ENCODE peak calls at places on chromosomes 7 and 10, in seven cellular contexts. H is heart left ventricle, O is left ventricle myocardium inferior, K is IMR-90, R is esophagus muscularis mucosa, W is psoas muscle, Z is HepG2. I is an unnamed sample. For H3K4me1, the result is how much of the 10 kb centered on the place peaks cover.

GRCh38 chr7:116687801-116688201 is 15.8 kb downstream of the MET start:
- DNase-seq in O (no peak), R (no peak), H (no peak), K (peak), W (no peak), Z (peak), I (no peak)

GRCh38 chr7:157513162-157513621 is 176.4 kb downstream of the DNAJB6 start:
- DNase-seq in O (no peak), Z (no peak), K (no peak), R (no peak), H (no peak), W (peak), I (no peak)

GRCh38 chr7:158957507-158957900 is 101.1 kb downstream of the DYNC2I1 start:
- DNase-seq in R (no peak), Z (no peak), K (no peak), W (no peak), H (no peak), O (no peak), I (peak)

GRCh38 chr10:126177414-126178030 is 210.8 kb downstream of the ADAM12 start:
- DNase-seq in R (no peak), K (peak), O (no peak), W (no peak), Z (no peak), H (no peak), I (no peak)

GRCh38 chr10:13536674-13537366 is 8.0 kb upstream of the BEND7 start:
- DNase-seq in Z (peak), W (peak), H (peak), K (peak), R (no peak), O (peak), I (peak)

GRCh38 chr10:62153191-62153590 is 115.5 kb downstream of the RTKN2 start:
- DNase-seq in H (no peak), K (peak), Z (no peak), O (no peak), R (no peak), W (no peak), I (no peak)

GRCh38 chr7:1092806-1093505 is 5.0 kb downstream of the GPER1 start:
- DNase-seq in H (no peak), Z (peak), R (no peak), W (no peak), O (no peak), K (no peak), I (no peak)

GRCh38 chr10:109855746-109856145 is 67.6 kb downstream of the XPNPEP1 start:
- DNase-seq in W (no peak), Z (no peak), R (no peak), O (no peak), H (no peak), K (no peak), I (no peak)

GRCh38 chr10:28087675-28088351 is 88.9 kb upstream of the ODAD2 start:
- DNase-seq in W (no peak), H (no peak), K (peak), R (no peak), O (no peak), Z (no peak), I (no peak)

GRCh38 chr10:113930482-113931057 is 76.1 kb downstream of the NHLRC2 start:
- DNase-seq in Z (no peak), K (no peak), O (no peak), W (no peak), R (no peak), H (no peak), I (no peak)

GRCh38 chr10:122727426-122727825 is 27.8 kb upstream of the C10orf120 start:
- DNase-seq in K (no peak), R (peak), Z (no peak), W (no peak), O (no peak), H (no peak), I (no peak)

GRCh38 chr7:155869784-155870076 is 57.5 kb upstream of the SHH start:
- DNase-seq in R (no peak), W (peak), O (no peak), Z (no peak), K (no peak), H (peak), I (peak)

GRCh38 chr10:11444531-11445228 is 166.8 kb downstream of the USP6NL start:
- DNase-seq in W (no peak), Z (no peak), R (no peak), H (no peak), O (no peak), K (no peak), I (no peak)

GRCh38 chr7:155705656-155706360 is 61.3 kb downstream of the RBM33 start:
- DNase-seq in Z (no peak), O (no peak), K (no peak), H (no peak), W (no peak), R (no peak), I (no peak)

GRCh38 chr10:85609509-85609908 is 757.1 kb downstream of the GRID1 start:
- DNase-seq in O (no peak), K (no peak), Z (no peak), H (no peak), R (no peak), W (no peak), I (no peak)

GRCh38 chr7:2886391-2886790 is 42.3 kb upstream of the GNA12 start:
- DNase-seq in O (no peak), R (no peak), W (no peak), Z (no peak), K (no peak), H (no peak), I (no peak)

GRCh38 chr10:132307823-132308587 is at the start of gene STK32C:
- DNase-seq in R (peak), K (peak), O (peak), W (peak), H (peak), Z (peak), I (peak)

GRCh38 chr7:95001258-95001657 is 93.9 kb downstream of the PPP1R9A start:
- DNase-seq in R (no peak), W (no peak), O (no peak), Z (no peak), K (no peak), H (no peak), I (no peak)

GRCh38 chr7:5694221-5694754 is 87.2 kb downstream of the RNF216 start:
- DNase-seq in K (peak), W (no peak), H (no peak), R (no peak), O (no peak), Z (no peak), I (no peak)

GRCh38 chr10:87694011-87694794 is 34.5 kb downstream of the PAPSS2 start:
- DNase-seq in Z (no peak), W (no peak), H (no peak), O (no peak), R (peak), K (peak), I (no peak)

GRCh38 chr7:150406565-150407421 is 27.7 kb downstream of the ZNF775 start:
- DNase-seq in W (peak), R (no peak), K (peak), H (peak), O (no peak), Z (peak), I (no peak)

GRCh38 chr7:45985902-45986301 is 64.8 kb upstream of the IGFBP3 start:
- DNase-seq in Z (no peak), K (peak), W (no peak), H (no peak), O (no peak), R (peak), I (no peak)

GRCh38 chr10:75034131-75034512 is 77.3 kb upstream of the SAMD8 start:
- DNase-seq in W (no peak), Z (no peak), R (no peak), K (no peak), H (no peak), O (no peak), I (no peak)

GRCh38 chr10:18325889-18326531 is 185.8 kb downstream of the CACNB2 start:
- DNase-seq in Z (no peak), O (no peak), R (no peak), W (no peak), K (peak), H (no peak), I (no peak)

GRCh38 chr10:69838853-69839252 is 37.1 kb downstream of the COL13A1 start:
- DNase-seq in O (no peak), R (no peak), Z (no peak), K (peak), W (no peak), H (no peak), I (no peak)

GRCh38 chr7:137734221-137734620 is 112.6 kb downstream of the DGKI start:
- DNase-seq in K (peak), W (no peak), H (no peak), R (no peak), O (no peak), Z (no peak), I (no peak)

GRCh38 chr10:132469197-132469942 is 68.2 kb upstream of the INPP5A start:
- DNase-seq in R (no peak), Z (no peak), W (peak), H (peak), O (peak), K (no peak), I (peak)

GRCh38 chr10:101565936-101566332 is 22.1 kb downstream of the POLL start:
- DNase-seq in R (no peak), O (no peak), H (peak), W (peak), K (no peak), Z (no peak), I (no peak)

GRCh38 chr7:74612015-74612829 is 45.3 kb upstream of the GTF2I start:
- DNase-seq in H (no peak), W (no peak), R (no peak), O (no peak), Z (peak), K (no peak), I (peak)

GRCh38 chr10:14952851-14953451 is 945 bp downstream of the DCLRE1C start:
- DNase-seq in O (no peak), R (no peak), K (peak), H (no peak), W (no peak), Z (no peak), I (no peak)

GRCh38 chr10:82558208-82558607 is 683.2 kb downstream of the NRG3 start:
- DNase-seq in K (no peak), Z (no peak), R (no peak), W (no peak), H (no peak), O (no peak), I (no peak)

GRCh38 chr7:20786421-20786778 is 286 bp downstream of the SP8 start:
- DNase-seq in K (no peak), H (no peak), R (no peak), Z (no peak), O (no peak), W (no peak), I (no peak)

GRCh38 chr7:52273685-52274610 is 761.5 kb upstream of the POM121L12 start:
- DNase-seq in W (peak), K (no peak), R (peak), H (no peak), O (no peak), Z (no peak), I (no peak)

GRCh38 chr7:138207555-138207971 is 131.3 kb downstream of the AKR1D1 start:
- DNase-seq in H (no peak), W (no peak), O (no peak), Z (no peak), K (no peak), R (no peak), I (no peak)

GRCh38 chr7:130793855-130794618 is 60.0 kb upstream of the KLF14 start:
- DNase-seq in Z (peak), R (no peak), W (no peak), H (no peak), O (no peak), K (peak), I (no peak)
- TF ChIP-seq CTCF in Z (peak), R (no peak), W (no peak), H (no peak), O (no peak), K (peak), I (peak)

GRCh38 chr10:26483554-26483953 is 45.4 kb downstream of the APBB1IP start:
- DNase-seq in O (no peak), H (no peak), W (no peak), Z (peak), R (no peak), K (no peak), I (no peak)
- H3K4me1 ChIP-seq in O (under half), H (under half), W (under half), Z (under half), R (under half), K (under half), I (under half)

DNA sequence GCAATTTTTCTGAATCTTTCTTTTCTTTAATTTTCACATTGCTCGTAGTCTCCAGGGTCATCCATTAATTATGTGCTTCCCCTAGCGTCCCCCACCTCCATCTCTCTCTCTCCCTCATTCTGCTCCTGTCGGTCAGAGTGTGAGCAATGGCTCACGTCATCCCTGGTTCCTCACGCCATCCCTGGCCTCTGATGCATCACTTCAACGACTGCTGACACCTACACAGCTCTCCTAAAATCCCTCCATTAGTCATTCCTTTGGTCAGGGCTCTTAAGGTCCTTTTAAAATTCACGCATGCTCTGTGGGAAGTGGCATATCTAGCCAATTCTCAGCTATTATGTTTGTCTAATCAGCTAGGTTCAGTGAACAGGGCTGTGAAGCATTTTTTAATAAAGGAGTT is 32.3 kb upstream of the GPR158 start:
- DNase-seq in W (no peak), H (no peak), K (peak), O (no peak), Z (no peak), R (peak), I (no peak)
- TF ChIP-seq CTCF in W (no peak), H (no peak), K (no peak), O (no peak), Z (no peak), R (no peak), I (no peak)

DNA sequence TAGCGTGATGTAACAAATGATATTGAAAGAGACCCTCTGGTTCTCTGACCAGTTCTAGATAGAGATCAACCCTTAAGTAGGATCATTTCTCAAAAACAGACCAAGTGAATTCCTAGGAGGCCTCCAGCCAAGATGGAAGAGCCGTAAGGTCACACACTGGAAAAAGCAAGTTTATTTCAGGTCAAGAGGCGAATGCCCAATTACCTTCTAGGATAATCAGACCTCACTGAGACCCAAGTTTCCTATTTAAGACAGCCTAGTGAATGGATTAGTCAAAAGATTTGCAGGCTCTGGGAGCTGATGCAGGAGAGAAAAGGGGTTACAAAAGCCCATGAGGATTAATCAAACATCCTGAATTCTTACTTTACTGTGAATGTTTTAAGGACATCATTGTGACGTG is 486.1 kb upstream of the NRP1 start:
- DNase-seq in Z (no peak), H (no peak), O (no peak), R (no peak), W (no peak), K (no peak), I (no peak)
- H3K4me1 ChIP-seq in Z (under half), H (under half), O (under half), R (under half), W (under half), K (under half), I (under half)

DNA sequence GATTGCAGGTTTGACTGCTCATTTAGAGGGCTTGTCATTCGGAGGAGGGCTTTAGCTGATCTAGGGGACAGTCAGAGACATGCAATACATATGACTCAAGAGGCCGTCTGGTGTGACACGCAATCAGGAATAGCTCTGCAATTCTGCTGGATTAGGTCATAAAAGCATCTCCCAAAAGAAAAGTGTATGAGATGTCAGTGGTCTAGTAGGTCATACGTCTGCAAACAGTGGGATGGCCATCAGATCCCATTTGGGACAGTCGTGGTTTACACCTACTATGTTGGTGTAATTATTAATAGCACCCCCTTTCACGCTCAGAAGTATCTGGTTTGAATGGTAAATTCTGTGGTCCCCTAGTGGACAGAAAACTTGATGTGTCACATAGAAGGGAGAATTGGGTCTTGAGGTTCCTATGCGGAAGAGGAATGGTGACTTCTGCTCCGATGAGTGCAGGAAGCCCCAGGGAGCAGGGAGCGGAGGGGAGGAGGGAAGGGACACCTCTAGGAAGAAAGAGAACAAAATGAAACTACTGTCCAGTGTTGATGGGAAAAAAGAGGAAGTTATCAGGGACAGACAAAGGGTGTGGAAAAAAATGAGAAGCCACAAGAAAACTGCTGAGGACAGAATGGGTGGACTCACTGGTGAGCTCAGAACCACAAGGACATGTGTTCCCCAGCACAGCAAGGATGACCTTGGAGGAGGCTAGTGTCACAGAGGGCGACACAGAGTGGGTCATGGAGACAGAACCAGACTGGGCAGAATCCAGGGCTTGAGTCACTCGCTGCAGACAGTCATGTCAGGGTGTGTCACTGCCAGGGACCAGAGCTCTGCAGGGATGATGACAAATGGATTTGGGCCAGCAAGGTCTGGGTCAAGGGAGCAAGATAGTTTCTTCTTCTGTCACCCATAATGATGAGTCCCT is 59.9 kb downstream of the MAP3K8 start:
- DNase-seq in W (peak), R (no peak), K (peak), Z (peak), H (no peak), O (peak), I (no peak)
- TF ChIP-seq CTCF in W (no peak), R (no peak), K (no peak), Z (peak), H (no peak), O (no peak), I (peak)

GRCh38 chr10:73910764-73911552 is at the start of gene PLAU:
- DNase-seq in W (peak), O (peak), Z (no peak), K (peak), H (peak), R (no peak), I (peak)

GRCh38 chr10:73914036-73914435 is 3.1 kb downstream of the PLAU start:
- DNase-seq in H (no peak), R (no peak), K (no peak), W (no peak), O (no peak), Z (no peak), I (no peak)

GRCh38 chr10:73909716-73910115 is 1.2 kb upstream of the PLAU start:
- DNase-seq in H (no peak), Z (no peak), K (no peak), W (no peak), O (no peak), R (no peak), I (no peak)

GRCh38 chr10:73910401-73910763 is 550 bp upstream of the PLAU start:
- DNase-seq in R (no peak), O (no peak), Z (peak), W (no peak), H (no peak), K (peak), I (no peak)

GRCh38 chr10:73911553-73912004 is 647 bp downstream of the PLAU start:
- DNase-seq in R (no peak), K (peak), H (no peak), Z (no peak), W (no peak), O (no peak), I (no peak)
- H3K4me1 ChIP-seq in R (half or more), K (under half), H (half or more), Z (under half), W (under half), O (half or more), I (under half)

GRCh38 chr7:33906697-33907096 is 1.4 kb downstream of the BMPER start:
- DNase-seq in K (no peak), H (no peak), O (no peak), W (no peak), R (no peak), Z (no peak), I (no peak)

GRCh38 chr7:33904680-33905388 is 505 bp upstream of the BMPER start:
- DNase-seq in O (peak), H (no peak), Z (peak), W (peak), R (no peak), K (peak), I (peak)

GRCh38 chr7:33905389-33906032 is at the start of gene BMPER:
- DNase-seq in K (peak), W (peak), H (peak), Z (no peak), R (no peak), O (peak), I (peak)

GRCh38 chr7:33901847-33902246 is 3.5 kb upstream of the BMPER start:
- DNase-seq in W (no peak), Z (no peak), R (no peak), K (no peak), H (no peak), O (no peak), I (no peak)

DNA sequence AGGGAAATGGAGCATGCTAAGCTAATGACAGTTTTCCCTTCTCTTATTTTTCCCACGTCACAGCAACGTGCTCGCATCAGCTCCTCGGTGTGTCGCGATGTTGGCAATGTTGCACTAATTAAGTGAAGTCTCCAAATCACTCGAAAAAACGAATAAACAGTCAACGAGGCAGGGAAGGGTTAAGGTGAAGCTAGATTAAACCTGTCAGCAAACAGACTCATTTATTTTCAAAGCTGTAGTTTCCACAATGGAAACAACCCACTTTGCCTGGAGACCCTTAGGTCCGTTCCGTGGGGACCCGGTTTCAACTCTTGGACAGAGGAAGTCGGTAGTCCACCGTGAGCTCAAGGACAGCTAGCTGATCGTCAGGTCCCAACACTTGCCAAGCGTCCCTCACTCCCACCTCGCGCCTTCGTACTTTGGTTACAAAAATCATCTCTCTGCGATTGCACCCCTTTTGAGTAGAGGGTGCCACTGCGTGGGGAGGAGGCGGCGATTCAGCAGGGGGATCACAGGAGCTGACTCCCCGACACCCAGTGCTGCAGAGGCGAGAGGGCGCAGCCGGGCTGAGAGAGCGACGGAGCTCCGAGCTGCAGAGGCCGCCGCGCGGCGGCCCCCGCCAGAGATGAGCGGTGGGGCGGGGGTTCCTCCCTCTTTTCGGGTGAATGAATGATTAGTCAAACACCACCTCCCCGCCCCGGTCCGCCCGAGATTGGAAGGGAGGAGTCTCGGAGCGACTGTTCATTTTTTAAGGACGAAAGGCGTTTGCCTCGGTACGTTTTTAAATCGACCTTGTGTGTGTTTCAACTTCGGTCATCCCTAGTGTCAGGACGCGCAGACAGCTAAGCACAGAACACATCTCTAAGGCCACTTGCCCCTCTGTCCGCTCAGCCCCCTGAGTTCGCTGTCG is 1.3 kb upstream of the BMPER start:
- DNase-seq in H (peak), R (no peak), O (peak), K (peak), Z (peak), W (peak), I (peak)
- TF ChIP-seq CTCF in H (no peak), R (no peak), O (no peak), K (no peak), Z (no peak), W (no peak), I (no peak)

I was measured in BE2C.